ENCODE peak calls at places on chromosomes 1 and 21, in nine cellular contexts. G is neural progenitor cell; R is mesenchymal stem cell; M is mammary epithelial cell; E is CD8-positive, alpha-beta memory T cell; U is GM23338; Q is tibial nerve; D is tibial artery; P is bronchial epithelial cell. C is an unnamed sample.

GRCh38 chr1:215022723-215023122 is 59.8 kb upstream of the KCNK2 start:
- DNase-seq in G (no peak), R (peak; percentile 92), M (no peak), E (no peak), U (no peak), Q (no peak), D (no peak), P (no peak), C (no peak)

GRCh38 chr21:31366825-31367224 is 22.8 kb upstream of the TIAM1 start:
- DNase-seq in G (no peak), R (peak; percentile 89), M (peak; percentile 95), E (no peak), U (no peak), Q (no peak), D (no peak), P (peak; percentile 96), C (no peak)

GRCh38 chr1:99707535-99708142 is 58.8 kb downstream of the FRRS1 start:
- DNase-seq in G (peak; percentile 77), R (peak; percentile 67), M (peak; percentile 38), E (peak; percentile 40), U (peak; percentile 80), Q (peak; percentile 95), D (peak; percentile 78), P (peak; percentile 65), C (peak; percentile 40)

GRCh38 chr21:36388835-36389234 is 3.6 kb downstream of the CHAF1B start:
- DNase-seq in G (peak; percentile 65), R (peak; percentile 46), M (peak; percentile 37), E (no peak), U (peak; percentile 88), Q (no peak), D (no peak), P (peak; percentile 50), C (no peak)

GRCh38 chr1:236168716-236169429 is 26.5 kb downstream of the GPR137B start:
- DNase-seq in G (no peak), R (peak; percentile 51), M (no peak), E (no peak), U (peak; percentile 62), Q (peak; percentile 54), D (peak; percentile 63), P (peak; percentile 61), C (peak; percentile 32)

GRCh38 chr1:160726498-160727391 is 12.3 kb upstream of the SLAMF7 start:
- DNase-seq in G (peak; percentile 88), R (peak; percentile 66), M (peak; percentile 72), E (no peak), U (peak; percentile 94), Q (peak; percentile 18), D (peak; percentile 24), P (peak; percentile 80), C (peak; percentile 73)

GRCh38 chr1:245843101-245843500 is 664.0 kb downstream of the SMYD3 start:
- DNase-seq in G (no peak), R (no peak), M (no peak), E (no peak), U (no peak), Q (no peak), D (no peak), P (no peak), C (no peak)

GRCh38 chr1:47796626-47797025 is 200.6 kb downstream of the TRABD2B start:
- DNase-seq in G (no peak), R (no peak), M (peak; percentile 79), E (no peak), U (no peak), Q (no peak), D (no peak), P (peak; percentile 92), C (no peak)

DNA sequence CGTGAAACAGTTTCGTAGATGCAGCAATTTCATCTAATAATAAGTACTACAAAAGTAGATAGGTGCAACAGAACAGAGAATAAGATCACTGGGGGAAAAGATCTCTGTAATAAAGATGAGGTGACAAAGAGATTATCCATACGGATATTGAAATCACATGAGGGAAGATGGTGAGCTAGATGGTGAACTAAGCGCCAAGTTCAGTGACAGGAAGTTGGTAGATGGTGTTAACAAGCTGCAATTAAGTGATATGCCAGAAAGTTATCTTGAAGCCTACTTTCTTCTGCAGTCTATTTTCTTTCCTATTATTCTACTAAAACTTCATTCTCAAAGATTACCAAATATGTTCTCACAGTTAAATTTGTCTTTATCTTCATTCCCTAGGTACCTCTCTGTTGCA is 7.1 kb downstream of the LRIF1 start:
- DNase-seq in G (no peak), R (no peak), M (no peak), E (no peak), U (no peak), Q (no peak), D (no peak), P (no peak), C (no peak)
- H3K27me3 ChIP-seq in G (no peaks in the 10 kb centered on the region), R (no peaks in the 10 kb centered on the region), M (no peaks in the 10 kb centered on the region), E (no peaks in the 10 kb centered on the region), U (no peaks in the 10 kb centered on the region), Q (no peaks in the 10 kb centered on the region), D (no peaks in the 10 kb centered on the region), P (no peaks in the 10 kb centered on the region), C (no peaks in the 10 kb centered on the region)

GRCh38 chr1:230711245-230711644 is 2.7 kb downstream of the AGT start:
- DNase-seq in G (no peak), R (no peak), M (no peak), E (no peak), U (no peak), Q (no peak), D (no peak), P (peak; percentile 27), C (no peak)

GRCh38 chr1:230713915-230714764 is at the start of gene AGT:
- DNase-seq in G (peak; percentile 6), R (peak; percentile 80), M (no peak), E (no peak), U (no peak), Q (peak; percentile 64), D (peak; percentile 83), P (no peak), C (peak; percentile 49)

GRCh38 chr1:230713138-230713537 is 784 bp downstream of the AGT start:
- DNase-seq in G (no peak), R (no peak), M (no peak), E (no peak), U (no peak), Q (no peak), D (no peak), P (no peak), C (no peak)

GRCh38 chr1:230713547-230713914 is 391 bp downstream of the AGT start:
- DNase-seq in G (no peak), R (no peak), M (no peak), E (no peak), U (no peak), Q (no peak), D (no peak), P (no peak), C (no peak)

DNA sequence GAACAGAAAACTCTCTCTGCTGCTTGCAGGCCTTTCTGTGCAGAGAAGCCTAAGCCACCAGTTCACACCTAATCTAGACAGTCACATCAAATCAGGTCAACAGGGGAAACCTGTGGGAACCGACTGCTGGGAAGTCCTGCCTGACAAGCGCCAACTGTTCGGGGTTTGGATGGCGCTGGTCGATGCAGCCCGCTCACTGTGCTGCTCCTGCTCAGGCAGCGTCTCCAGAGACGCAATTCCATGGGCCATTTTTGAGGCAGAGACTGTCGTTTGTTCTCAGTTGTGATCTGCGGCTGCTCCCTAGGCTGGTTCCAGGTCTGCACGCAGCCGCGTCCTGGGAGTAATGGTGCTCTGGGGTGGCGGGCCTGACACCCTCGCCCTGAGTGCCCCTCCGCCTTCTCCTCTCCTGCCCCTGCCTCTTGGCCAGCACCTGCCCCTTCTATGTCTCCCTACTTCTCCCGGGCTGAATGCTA is 1.4 kb downstream of the AGT start:
- DNase-seq in G (no peak), R (no peak), M (no peak), E (no peak), U (no peak), Q (no peak), D (no peak), P (no peak), C (no peak)
- H3K4me3 ChIP-seq in G (no peak overlapping the region), R (no peak overlapping the region), M (no peak overlapping the region), E (no peak overlapping the region), U (no peak overlapping the region), Q (no peak overlapping the region), D (no peak overlapping the region), P (no peak overlapping the region), C (peak overlapping the region; percentile 32)

GRCh38 chr1:213982515-213982813 is 5.3 kb upstream of the PROX1 start:
- DNase-seq in G (no peak), R (no peak), M (no peak), E (no peak), U (no peak), Q (no peak), D (no peak), P (no peak), C (no peak)

GRCh38 chr1:213977909-213978308 is 9.9 kb upstream of the PROX1 start:
- DNase-seq in G (no peak), R (no peak), M (no peak), E (no peak), U (no peak), Q (no peak), D (no peak), P (no peak), C (no peak)

GRCh38 chr1:213977486-213977842 is 10.3 kb upstream of the PROX1 start:
- DNase-seq in G (peak; percentile 46), R (no peak), M (no peak), E (no peak), U (peak; percentile 49), Q (no peak), D (no peak), P (no peak), C (no peak)

GRCh38 chr1:213980906-213981305 is 6.9 kb upstream of the PROX1 start:
- DNase-seq in G (peak; percentile 37), R (no peak), M (no peak), E (no peak), U (peak; percentile 38), Q (no peak), D (no peak), P (no peak), C (no peak)

DNA sequence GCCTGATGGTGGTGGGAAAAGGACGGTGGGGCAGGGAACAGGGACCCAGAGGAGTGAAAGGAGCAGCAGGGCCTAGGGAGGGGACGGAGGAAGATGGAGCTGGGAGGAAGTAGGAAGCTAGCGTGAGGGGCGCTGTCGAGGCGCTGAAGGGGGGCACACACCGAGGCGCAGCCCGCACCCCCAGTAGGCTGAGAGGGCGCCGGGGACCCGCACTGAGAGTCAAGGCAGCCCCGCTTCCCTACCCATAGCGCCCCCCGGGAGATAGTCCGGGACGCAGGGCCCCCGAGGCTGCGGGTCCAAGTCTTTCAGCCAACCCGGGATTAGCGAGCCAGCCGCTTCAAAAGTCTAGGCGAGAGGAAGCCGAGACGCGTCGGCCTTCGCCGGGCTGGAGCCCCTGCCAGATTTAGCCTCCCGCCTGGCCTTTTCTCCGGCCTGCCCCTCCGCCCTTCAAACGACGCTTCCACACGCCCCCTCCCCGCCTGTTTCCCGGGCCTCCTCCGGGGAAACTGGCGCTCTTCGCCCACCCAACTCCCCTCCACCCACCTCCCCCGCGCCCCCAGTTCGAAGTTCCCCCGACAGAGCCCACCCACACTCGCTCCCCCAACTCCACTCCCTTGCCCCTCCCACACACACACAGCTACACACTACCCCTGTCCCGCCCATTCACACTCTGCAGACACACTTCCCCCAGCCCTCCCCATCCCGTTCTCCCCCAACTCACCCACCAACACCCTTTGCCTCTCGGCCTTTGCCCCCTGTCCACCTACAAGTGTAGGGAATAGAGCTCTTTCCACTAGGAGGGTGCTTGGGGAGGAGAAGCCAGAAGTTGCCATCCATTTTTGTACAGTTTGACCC is 7.8 kb upstream of the PROX1 start:
- DNase-seq in G (peak; percentile 83), R (no peak), M (no peak), E (no peak), U (peak; percentile 85), Q (no peak), D (no peak), P (no peak), C (no peak)
- H3K27me3 ChIP-seq in G (peaks cover 81% of the 10 kb centered on the region), R (peaks cover 90% of the 10 kb centered on the region), M (peaks cover 40% of the 10 kb centered on the region), E (peaks cover 43% of the 10 kb centered on the region), U (peaks cover 98% of the 10 kb centered on the region), Q (peaks cover under 1% of the 10 kb centered on the region), D (peaks cover 70% of the 10 kb centered on the region), P (peaks cover 33% of the 10 kb centered on the region), C (no peaks in the 10 kb centered on the region)

GRCh38 chr1:111600886-111601386 is 18.7 kb upstream of the RAP1A start:
- DNase-seq in G (no peak), R (no peak), M (no peak), E (no peak), U (no peak), Q (no peak), D (no peak), P (peak; percentile 46), C (no peak)
- H3K4me3 ChIP-seq in G (no peak overlapping the region), R (no peak overlapping the region), M (no peak overlapping the region), E (no peak overlapping the region), U (no peak overlapping the region), Q (no peak overlapping the region), D (no peak overlapping the region), P (no peak overlapping the region), C (no peak overlapping the region)

C was measured in Caco-2.